ENCODE peak calls at places on chromosomes 5 and 9, in six cellular contexts. D, N, F, E, Z and X are unnamed samples.

GRCh38 chr5:14062178-14062577 is 81.0 kb upstream of the TRIO start:
- DNase-seq in D (peak; percentile 15), N (no peak), F (no peak), E (no peak), Z (no peak), X (no peak)

GRCh38 chr9:81028504-81028903 is 660.8 kb downstream of the TLE1 start:
- DNase-seq in D (peak; percentile 87), N (no peak), F (no peak), E (no peak), Z (no peak), X (no peak)

GRCh38 chr5:99955006-99955405 is 580.2 kb upstream of the FAM174A start:
- DNase-seq in D (no peak), N (no peak), F (no peak), E (no peak), Z (no peak), X (no peak)

GRCh38 chr5:1545798-1546355 is 22.1 kb upstream of the LPCAT1 start:
- DNase-seq in D (no peak), N (no peak), F (peak; percentile 99), E (no peak), Z (no peak), X (no peak)

GRCh38 chr5:122612901-122613300 is 162.0 kb upstream of the SNX2 start:
- DNase-seq in D (no peak), N (no peak), F (no peak), E (no peak), Z (no peak), X (no peak)

GRCh38 chr9:133713960-133714495 is 24.1 kb downstream of the SARDH start:
- DNase-seq in D (no peak), N (no peak), F (no peak), E (no peak), Z (no peak), X (peak; percentile 85)

GRCh38 chr9:71630371-71630770 is 137.9 kb downstream of the CEMIP2 start:
- DNase-seq in D (no peak), N (no peak), F (no peak), E (no peak), Z (no peak), X (no peak)

GRCh38 chr5:16418471-16418922 is 47.1 kb downstream of the ZNF622 start:
- DNase-seq in D (no peak), N (no peak), F (no peak), E (no peak), Z (no peak), X (no peak)

GRCh38 chr5:140481758-140482157 is 65.7 kb upstream of the EIF4EBP3 start:
- DNase-seq in D (no peak), N (no peak), F (no peak), E (no peak), Z (no peak), X (no peak)

GRCh38 chr9:116232425-116233159 is 79.0 kb downstream of the PAPPA start:
- DNase-seq in D (peak; percentile 87), N (no peak), F (no peak), E (no peak), Z (no peak), X (no peak)

GRCh38 chr5:178331491-178331981 is 98.9 kb upstream of the PHYKPL start:
- DNase-seq in D (no peak), N (no peak), F (no peak), E (no peak), Z (no peak), X (peak; percentile 68)

GRCh38 chr9:115002371-115003120 is 72.2 kb upstream of the TNFSF8 start:
- DNase-seq in D (no peak), N (no peak), F (no peak), E (no peak), Z (no peak), X (no peak)

GRCh38 chr9:135343733-135344522 is 135.7 kb upstream of the PPP1R26 start:
- DNase-seq in D (peak; percentile 27), N (peak; percentile 65), F (peak; percentile 19), E (peak; percentile 12), Z (peak; percentile 10), X (peak; percentile 88)

GRCh38 chr9:135941288-135941995 is 19.7 kb downstream of the UBAC1 start:
- DNase-seq in D (no peak), N (no peak), F (no peak), E (no peak), Z (no peak), X (no peak)

GRCh38 chr9:91301161-91301560 is 60.6 kb downstream of the AUH start:
- DNase-seq in D (no peak), N (no peak), F (no peak), E (no peak), Z (no peak), X (no peak)

GRCh38 chr5:180808461-180809000 is 5.9 kb upstream of the MGAT1 start:
- DNase-seq in D (no peak), N (no peak), F (no peak), E (no peak), Z (no peak), X (no peak)

GRCh38 chr9:126524353-126525077 is 89.2 kb upstream of the LMX1B start:
- DNase-seq in D (no peak), N (no peak), F (no peak), E (no peak), Z (no peak), X (peak; percentile 68)

GRCh38 chr9:133739408-133740280 is 1.5 kb upstream of the SARDH start:
- DNase-seq in D (no peak), N (no peak), F (no peak), E (no peak), Z (no peak), X (no peak)

GRCh38 chr5:93279292-93279974 is 301.6 kb downstream of the NR2F1-AS1 start:
- DNase-seq in D (no peak), N (no peak), F (no peak), E (no peak), Z (no peak), X (no peak)

GRCh38 chr5:151584057-151584937 is 6.8 kb downstream of the FAT2 start:
- DNase-seq in D (no peak), N (no peak), F (no peak), E (no peak), Z (no peak), X (no peak)

GRCh38 chr5:126138475-126139005 is 284.7 kb upstream of the GRAMD2B start:
- DNase-seq in D (peak; percentile 85), N (no peak), F (no peak), E (no peak), Z (no peak), X (no peak)

GRCh38 chr9:20041717-20042116 is 252.9 kb upstream of the SLC24A2 start:
- DNase-seq in D (no peak), N (no peak), F (no peak), E (no peak), Z (no peak), X (no peak)